ENCODE peak calls at places on chromosome 14, in seven cellular contexts. R is heart left ventricle, M is nucleus accumbens, D is keratinocyte, Q is endothelial cell of umbilical vein, F is EH, I is ovary. E is an unnamed sample.

GRCh38 chr14:73887704-73888459 is 1.2 kb downstream of the ZNF410 start:
- DNase-seq in Q (peak; percentile 12), I (no peak), F (no peak), R (no peak), D (no peak), M (no peak), E (no peak)

GRCh38 chr14:39268393-39268792 is 34.7 kb downstream of the MIA2 start:
- DNase-seq in I (no peak), D (no peak), Q (no peak), F (peak; percentile 20), M (no peak), R (no peak), E (no peak)

GRCh38 chr14:100771121-100771800 is 44.6 kb downstream of the DLK1 start:
- DNase-seq in I (no peak), F (no peak), M (no peak), Q (no peak), D (no peak), R (no peak), E (peak; percentile 64)

GRCh38 chr14:29459967-29460366 is 467.7 kb downstream of the PRKD1 start:
- DNase-seq in I (no peak), D (no peak), R (no peak), M (no peak), F (no peak), Q (no peak), E (no peak)

GRCh38 chr14:105203057-105203494 is 22.0 kb upstream of the NUDT14 start:
- DNase-seq in Q (peak; percentile 55), M (no peak), R (peak; percentile 75), D (no peak), F (peak; percentile 69), I (peak; percentile 79), E (peak; percentile 94)

GRCh38 chr14:68815288-68816182 is 22.7 kb upstream of the ZFP36L1 start:
- DNase-seq in I (peak; percentile 17), F (peak; percentile 8), D (no peak), M (no peak), R (no peak), Q (peak; percentile 62), E (no peak)

GRCh38 chr14:22838631-22839041 is 2.3 kb downstream of the MMP14 start:
- DNase-seq in F (peak; percentile 88), D (no peak), Q (no peak), M (no peak), I (no peak), R (no peak), E (peak; percentile 68)

GRCh38 chr14:56351861-56352260 is 227.7 kb upstream of the TMEM260 start:
- DNase-seq in M (no peak), I (no peak), D (no peak), R (no peak), Q (no peak), F (peak; percentile 88), E (no peak)

GRCh38 chr14:61489527-61489926 is 168.1 kb downstream of the PRKCH start:
- DNase-seq in D (no peak), Q (no peak), F (no peak), I (no peak), M (no peak), R (no peak), E (no peak)

GRCh38 chr14:65840786-65841185 is 428.3 kb downstream of the FUT8 start:
- DNase-seq in F (peak; percentile 25), M (no peak), I (no peak), Q (no peak), R (no peak), D (no peak), E (no peak)

GRCh38 chr14:56694609-56695008 is 115.0 kb downstream of the TMEM260 start:
- DNase-seq in M (no peak), Q (no peak), D (no peak), F (no peak), I (no peak), R (no peak), E (no peak)

GRCh38 chr14:65637780-65638179 is 225.2 kb downstream of the FUT8 start:
- DNase-seq in I (no peak), D (no peak), R (no peak), M (no peak), Q (no peak), F (no peak), E (no peak)

GRCh38 chr14:40347675-40348074 is 915.4 kb upstream of the FBXO33 start:
- DNase-seq in M (no peak), I (no peak), D (no peak), F (no peak), Q (no peak), R (no peak), E (no peak)

GRCh38 chr14:21149641-21150367 is 6.1 kb downstream of the OR5AU1 start:
- DNase-seq in F (no peak), I (no peak), M (no peak), R (no peak), D (no peak), Q (no peak), E (no peak)

GRCh38 chr14:60722163-60722835 is 1.9 kb downstream of the SIX4 start:
- DNase-seq in R (no peak), M (no peak), D (no peak), F (peak; percentile 76), Q (peak; percentile 54), I (peak; percentile 41), E (peak; percentile 49)

GRCh38 chr14:67538501-67538900 is 5.4 kb downstream of the PLEKHH1 start:
- DNase-seq in D (no peak), M (no peak), F (no peak), I (no peak), Q (no peak), R (no peak), E (no peak)

GRCh38 chr14:64845878-64846277 is 33.8 kb downstream of the SPTB start:
- DNase-seq in F (peak; percentile 66), D (no peak), I (no peak), Q (no peak), M (no peak), R (no peak), E (no peak)

GRCh38 chr14:103879570-103880333 is 32.4 kb upstream of the PPP1R13B start:
- DNase-seq in Q (no peak), R (peak; percentile 62), F (peak; percentile 59), D (no peak), I (peak; percentile 55), M (no peak), E (no peak)

GRCh38 chr14:69882915-69883314 is 3.7 kb downstream of the SMOC1 start:
- DNase-seq in F (no peak), I (no peak), D (no peak), Q (no peak), R (no peak), M (no peak), E (no peak)

GRCh38 chr14:60102389-60102788 is 10.7 kb downstream of the PCNX4 start:
- DNase-seq in R (no peak), M (no peak), Q (no peak), I (no peak), F (peak; percentile 87), D (no peak), E (no peak)

GRCh38 chr14:23310546-23310945 is 3.9 kb downstream of the BCL2L2 start:
- DNase-seq in D (no peak), Q (no peak), R (no peak), F (no peak), M (no peak), I (no peak), E (no peak)

GRCh38 chr14:91693342-91693741 is 38.5 kb downstream of the CATSPERB start:
- DNase-seq in M (no peak), I (no peak), D (no peak), F (no peak), R (no peak), Q (no peak), E (no peak)

GRCh38 chr14:36057452-36058142 is 118.9 kb downstream of the PTCSC3 start:
- DNase-seq in D (peak; percentile 28), Q (peak; percentile 10), F (peak; percentile 1), I (no peak), R (no peak), M (no peak), E (no peak)

GRCh38 chr14:76490735-76491134 is 114.8 kb downstream of the ESRRB start:
- DNase-seq in D (no peak), M (no peak), F (no peak), I (no peak), Q (no peak), R (no peak), E (no peak)

GRCh38 chr14:58287607-58288042 is 10.7 kb upstream of the ARID4A start:
- DNase-seq in F (no peak), M (no peak), I (no peak), D (no peak), R (no peak), Q (no peak), E (no peak)

GRCh38 chr14:64696355-64696844 is 7.8 kb upstream of the PLEKHG3 start:
- DNase-seq in M (no peak), F (peak; percentile 34), I (no peak), Q (no peak), D (no peak), R (peak; percentile 24), E (no peak)

GRCh38 chr14:54555651-54556050 is 11.3 kb upstream of the SAMD4A start:
- DNase-seq in R (no peak), M (no peak), I (no peak), D (no peak), F (peak; percentile 33), Q (no peak), E (no peak)

GRCh38 chr14:69315302-69315701 is 55.3 kb downstream of the GALNT16 start:
- DNase-seq in I (no peak), R (peak; percentile 40), F (no peak), Q (no peak), D (no peak), M (no peak), E (no peak)

E was measured in aorta.